ENCODE peak calls at places on chromosomes 5 and 9, in six cellular contexts. One of them, this sample, is unnamed.

GRCh38 chr5:31854625-31855526 is 215.9 kb downstream of the PDZD2 start:
- DNase-seq in Right ventricle myocardium inferior: peak
- DNase-seq in activated CD8-positive, alpha-beta memory T cell treated with anti-CD3 and anti-CD28 coated beads, Interleukin-2, amount 50 U/mL, for 4 hours: peak
- DNase-seq in AG09319: no peak
- DNase-seq in NT2/D1: peak
- DNase-seq in amniotic epithelial cell: peak
- DNase-seq in this sample: peak

GRCh38 chr5:102511666-102512065 is 12.9 kb upstream of the SLCO6A1 start:
- DNase-seq in Right ventricle myocardium inferior: no peak
- DNase-seq in activated CD8-positive, alpha-beta memory T cell treated with anti-CD3 and anti-CD28 coated beads, Interleukin-2, amount 50 U/mL, for 4 hours: no peak
- DNase-seq in AG09319: no peak
- DNase-seq in NT2/D1: no peak
- DNase-seq in amniotic epithelial cell: peak
- DNase-seq in this sample: no peak

GRCh38 chr5:168727547-168728120 is 148.5 kb upstream of the PANK3 start:
- DNase-seq in Right ventricle myocardium inferior: no peak
- DNase-seq in activated CD8-positive, alpha-beta memory T cell treated with anti-CD3 and anti-CD28 coated beads, Interleukin-2, amount 50 U/mL, for 4 hours: no peak
- DNase-seq in AG09319: no peak
- DNase-seq in NT2/D1: no peak
- DNase-seq in amniotic epithelial cell: no peak
- DNase-seq in this sample: no peak

GRCh38 chr5:103908327-103909099 is 345.9 kb upstream of the NUDT12 start:
- DNase-seq in Right ventricle myocardium inferior: no peak
- DNase-seq in activated CD8-positive, alpha-beta memory T cell treated with anti-CD3 and anti-CD28 coated beads, Interleukin-2, amount 50 U/mL, for 4 hours: no peak
- DNase-seq in AG09319: no peak
- DNase-seq in NT2/D1: no peak
- DNase-seq in amniotic epithelial cell: no peak
- DNase-seq in this sample: no peak

GRCh38 chr9:134861586-134862334 is 18.9 kb upstream of the FCN2 start:
- DNase-seq in Right ventricle myocardium inferior: no peak
- DNase-seq in activated CD8-positive, alpha-beta memory T cell treated with anti-CD3 and anti-CD28 coated beads, Interleukin-2, amount 50 U/mL, for 4 hours: peak
- DNase-seq in AG09319: no peak
- DNase-seq in NT2/D1: no peak
- DNase-seq in amniotic epithelial cell: no peak
- DNase-seq in this sample: no peak

GRCh38 chr5:20286512-20286911 is 298.5 kb upstream of the CDH18 start:
- DNase-seq in Right ventricle myocardium inferior: no peak
- DNase-seq in activated CD8-positive, alpha-beta memory T cell treated with anti-CD3 and anti-CD28 coated beads, Interleukin-2, amount 50 U/mL, for 4 hours: no peak
- DNase-seq in AG09319: no peak
- DNase-seq in NT2/D1: no peak
- DNase-seq in amniotic epithelial cell: peak
- DNase-seq in this sample: no peak

GRCh38 chr9:20271723-20272122 is 350.6 kb downstream of the MLLT3 start:
- DNase-seq in Right ventricle myocardium inferior: no peak
- DNase-seq in activated CD8-positive, alpha-beta memory T cell treated with anti-CD3 and anti-CD28 coated beads, Interleukin-2, amount 50 U/mL, for 4 hours: no peak
- DNase-seq in AG09319: no peak
- DNase-seq in NT2/D1: no peak
- DNase-seq in amniotic epithelial cell: no peak
- DNase-seq in this sample: no peak

GRCh38 chr5:527646-528591 is 3.7 kb upstream of the SLC9A3 start:
- DNase-seq in Right ventricle myocardium inferior: peak
- DNase-seq in activated CD8-positive, alpha-beta memory T cell treated with anti-CD3 and anti-CD28 coated beads, Interleukin-2, amount 50 U/mL, for 4 hours: no peak
- DNase-seq in AG09319: no peak
- DNase-seq in NT2/D1: no peak
- DNase-seq in amniotic epithelial cell: no peak
- DNase-seq in this sample: no peak

GRCh38 chr9:74282526-74283253 is 214.4 kb upstream of the RORB start:
- DNase-seq in Right ventricle myocardium inferior: no peak
- DNase-seq in activated CD8-positive, alpha-beta memory T cell treated with anti-CD3 and anti-CD28 coated beads, Interleukin-2, amount 50 U/mL, for 4 hours: no peak
- DNase-seq in AG09319: no peak
- DNase-seq in NT2/D1: no peak
- DNase-seq in amniotic epithelial cell: no peak
- DNase-seq in this sample: no peak

GRCh38 chr5:16457853-16458252 is 7.7 kb downstream of the ZNF622 start:
- DNase-seq in Right ventricle myocardium inferior: no peak
- DNase-seq in activated CD8-positive, alpha-beta memory T cell treated with anti-CD3 and anti-CD28 coated beads, Interleukin-2, amount 50 U/mL, for 4 hours: no peak
- DNase-seq in AG09319: no peak
- DNase-seq in NT2/D1: no peak
- DNase-seq in amniotic epithelial cell: no peak
- DNase-seq in this sample: no peak

GRCh38 chr9:121912812-121913627 is 180.1 kb downstream of the TTLL11 start:
- DNase-seq in Right ventricle myocardium inferior: no peak
- DNase-seq in activated CD8-positive, alpha-beta memory T cell treated with anti-CD3 and anti-CD28 coated beads, Interleukin-2, amount 50 U/mL, for 4 hours: no peak
- DNase-seq in AG09319: no peak
- DNase-seq in NT2/D1: no peak
- DNase-seq in amniotic epithelial cell: peak
- DNase-seq in this sample: no peak

GRCh38 chr9:92360083-92360482 is 34.3 kb downstream of the CENPP start:
- DNase-seq in Right ventricle myocardium inferior: no peak
- DNase-seq in activated CD8-positive, alpha-beta memory T cell treated with anti-CD3 and anti-CD28 coated beads, Interleukin-2, amount 50 U/mL, for 4 hours: no peak
- DNase-seq in AG09319: no peak
- DNase-seq in NT2/D1: no peak
- DNase-seq in amniotic epithelial cell: no peak
- DNase-seq in this sample: no peak

GRCh38 chr5:97918614-97919013 is 735.6 kb upstream of the RIOK2 start:
- DNase-seq in Right ventricle myocardium inferior: no peak
- DNase-seq in activated CD8-positive, alpha-beta memory T cell treated with anti-CD3 and anti-CD28 coated beads, Interleukin-2, amount 50 U/mL, for 4 hours: no peak
- DNase-seq in AG09319: no peak
- DNase-seq in NT2/D1: no peak
- DNase-seq in amniotic epithelial cell: no peak
- DNase-seq in this sample: no peak